ENCODE peak calls at places on chromosomes 7 and 10, in eight cellular contexts. O, G, Y, H, I, T, J and C are unnamed samples.

GRCh38 chr10:21516270-21517131 is 9.0 kb downstream of the SKIDA1 start:
- DNase-seq in Y (peak), I (peak), O (peak), J (no peak), T (peak), G (peak), H (peak), C (peak)

GRCh38 chr7:149823191-149823630 is 15.0 kb upstream of the ZNF862 start:
- DNase-seq in O (no peak), T (no peak), I (peak), J (no peak), G (no peak), Y (peak), H (no peak), C (no peak)

GRCh38 chr10:108404155-108404554 is 1239.6 kb upstream of the SORCS1 start:
- DNase-seq in T (no peak), I (no peak), J (no peak), O (peak), H (no peak), G (no peak), Y (no peak), C (no peak)

GRCh38 chr7:38953227-38953626 is 24.5 kb upstream of the POU6F2 start:
- DNase-seq in H (no peak), G (no peak), T (no peak), I (no peak), Y (no peak), O (no peak), J (no peak), C (no peak)

GRCh38 chr10:124049484-124049883 is 43.9 kb downstream of the CHST15 start:
- DNase-seq in J (no peak), T (no peak), Y (no peak), O (peak), G (no peak), H (no peak), I (peak), C (no peak)

GRCh38 chr7:6293202-6293601 is 20.8 kb upstream of the CYTH3 start:
- DNase-seq in T (no peak), I (no peak), Y (no peak), J (no peak), H (no peak), G (no peak), O (no peak), C (no peak)

GRCh38 chr10:14782691-14783363 is 8.1 kb upstream of the FAM107B start:
- DNase-seq in T (no peak), I (no peak), J (no peak), Y (no peak), H (no peak), O (peak), G (peak), C (no peak)

GRCh38 chr10:114767101-114767588 is 54.4 kb upstream of the FHIP2A start:
- DNase-seq in I (peak), O (peak), G (no peak), H (no peak), J (no peak), Y (no peak), T (no peak), C (no peak)

GRCh38 chr10:51047857-51048256 is 26.4 kb upstream of the PRKG1 start:
- DNase-seq in J (no peak), O (peak), G (no peak), H (no peak), Y (no peak), I (no peak), T (no peak), C (no peak)

GRCh38 chr7:108181073-108181985 is 51.2 kb upstream of the LAMB4 start:
- DNase-seq in G (peak), I (no peak), T (peak), H (peak), J (no peak), O (peak), Y (no peak), C (no peak)

GRCh38 chr7:155587486-155587885 is 41.1 kb upstream of the CNPY1 start:
- DNase-seq in H (no peak), I (peak), J (no peak), T (no peak), Y (no peak), O (no peak), G (no peak), C (no peak)

GRCh38 chr10:110746254-110746826 is 102.2 kb downstream of the RBM20 start:
- DNase-seq in Y (no peak), O (peak), I (no peak), H (peak), G (peak), J (peak), T (peak), C (peak)

GRCh38 chr7:69577221-69577620 is 21.1 kb upstream of the AUTS2 start:
- DNase-seq in T (no peak), Y (no peak), G (no peak), J (no peak), H (no peak), O (peak), I (no peak), C (no peak)

GRCh38 chr10:122053314-122053713 is 64.4 kb downstream of the TACC2 start:
- DNase-seq in J (no peak), G (no peak), T (no peak), Y (no peak), H (no peak), O (no peak), I (no peak), C (no peak)

GRCh38 chr7:38476764-38477163 is 154.4 kb downstream of the AMPH start:
- DNase-seq in I (no peak), J (no peak), H (no peak), Y (no peak), O (no peak), T (no peak), G (no peak), C (no peak)

GRCh38 chr7:24820730-24821044 is 63.4 kb upstream of the GSDME start:
- DNase-seq in J (peak), Y (no peak), I (no peak), G (no peak), H (no peak), T (peak), O (peak), C (no peak)

GRCh38 chr7:127208351-127208750 is 44.4 kb downstream of the GRM8 start:
- DNase-seq in I (no peak), Y (no peak), J (no peak), O (no peak), G (no peak), H (no peak), T (no peak), C (no peak)

GRCh38 chr7:1741246-1741645 is 71.2 kb downstream of the ELFN1 start:
- DNase-seq in Y (no peak), T (no peak), G (no peak), O (no peak), J (no peak), H (no peak), I (peak), C (no peak)

GRCh38 chr7:75064801-75065200 is 8.8 kb downstream of the RCC1L start:
- DNase-seq in O (no peak), T (no peak), H (no peak), J (no peak), I (no peak), G (no peak), Y (peak), C (no peak)

GRCh38 chr7:45601816-45602540 is 27.8 kb downstream of the ADCY1 start:
- DNase-seq in T (no peak), O (no peak), G (no peak), Y (no peak), H (no peak), J (no peak), I (no peak), C (no peak)

GRCh38 chr10:110625356-110625894 is 18.7 kb upstream of the RBM20 start:
- DNase-seq in O (no peak), J (no peak), Y (no peak), T (no peak), G (no peak), I (no peak), H (no peak), C (no peak)

DNA sequence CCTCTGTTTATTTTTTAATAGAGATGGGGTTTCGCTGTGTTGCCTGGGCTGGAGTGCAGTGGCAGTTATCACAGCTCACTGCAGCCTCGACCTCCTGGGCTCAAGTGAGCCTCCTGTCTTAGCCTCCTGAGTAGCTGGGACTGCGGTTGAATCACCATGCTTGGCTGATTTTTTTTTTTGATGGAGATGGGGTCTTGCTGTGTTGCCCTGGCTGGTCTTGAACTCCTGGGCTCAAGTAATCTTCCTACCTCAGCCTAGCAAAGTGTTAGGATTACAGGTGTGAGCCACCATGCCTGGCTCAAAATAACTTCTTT is 8.1 kb downstream of the DYNC2I1 start:
- DNase-seq in J (no peak), G (no peak), I (no peak), H (no peak), O (no peak), T (no peak), Y (no peak), C (no peak)
- H3K4me3 ChIP-seq in J (peak), G (peak), I (peak), H (no peak), O (peak), T (no peak), Y (peak), C (peak)

GRCh38 chr10:101266396-101267298 is 37.4 kb upstream of the LBX1 start:
- DNase-seq in G (no peak), T (no peak), I (peak), J (no peak), O (no peak), Y (no peak), H (no peak), C (no peak)
- H3K4me3 ChIP-seq in G (no peak), T (no peak), I (no peak), J (no peak), O (no peak), Y (no peak), H (no peak), C (no peak)

GRCh38 chr7:42226354-42226941 is 10.6 kb downstream of the GLI3 start:
- DNase-seq in J (no peak), H (no peak), T (no peak), I (no peak), O (no peak), G (no peak), Y (no peak), C (no peak)

GRCh38 chr7:42224391-42225003 is 12.5 kb downstream of the GLI3 start:
- DNase-seq in H (no peak), I (no peak), T (no peak), G (no peak), J (no peak), O (no peak), Y (no peak), C (no peak)

GRCh38 chr7:42231043-42231442 is 6.0 kb downstream of the GLI3 start:
- DNase-seq in I (no peak), Y (no peak), H (no peak), J (no peak), G (no peak), O (no peak), T (no peak), C (no peak)

GRCh38 chr7:42227523-42227922 is 9.5 kb downstream of the GLI3 start:
- DNase-seq in H (peak), Y (no peak), J (no peak), G (no peak), T (peak), O (no peak), I (no peak), C (no peak)

DNA sequence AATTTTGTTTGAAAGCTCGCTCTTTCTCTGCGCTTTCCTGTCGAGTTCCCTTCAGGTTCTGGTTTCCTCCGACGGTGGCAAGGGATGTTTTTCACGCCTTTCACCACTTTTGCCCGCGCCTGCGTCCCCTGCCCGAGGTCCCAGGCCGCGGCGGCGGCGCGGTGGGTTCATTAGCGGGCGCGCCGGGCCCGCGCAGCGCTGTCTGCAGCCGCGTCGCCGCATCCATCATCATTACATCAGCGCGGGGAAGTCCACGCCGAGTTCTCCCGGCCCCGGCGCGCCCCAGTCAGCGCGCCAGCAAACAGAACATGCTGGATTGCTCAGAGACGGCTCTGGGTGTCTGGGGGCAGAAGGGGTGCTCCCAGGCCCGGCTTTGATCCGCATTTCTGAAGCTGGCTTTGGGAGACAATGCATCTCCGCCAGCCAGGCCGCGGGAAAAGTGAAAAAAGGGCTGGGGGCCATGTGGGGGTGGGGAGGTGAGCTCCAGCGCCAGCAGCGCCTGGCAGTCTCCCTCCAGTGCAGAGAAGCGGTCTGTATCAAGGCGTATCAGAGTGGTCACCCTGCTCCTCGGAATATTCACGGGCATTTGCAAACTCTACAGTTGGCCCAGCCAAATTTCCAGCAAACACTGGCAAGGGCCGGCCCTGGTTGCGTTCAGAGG is 8.9 kb downstream of the GLI3 start:
- DNase-seq in T (peak), Y (no peak), G (no peak), J (no peak), I (peak), O (no peak), H (no peak), C (peak)
- H3K4me3 ChIP-seq in T (peak), Y (peak), G (no peak), J (peak), I (peak), O (peak), H (no peak), C (peak)

DNA sequence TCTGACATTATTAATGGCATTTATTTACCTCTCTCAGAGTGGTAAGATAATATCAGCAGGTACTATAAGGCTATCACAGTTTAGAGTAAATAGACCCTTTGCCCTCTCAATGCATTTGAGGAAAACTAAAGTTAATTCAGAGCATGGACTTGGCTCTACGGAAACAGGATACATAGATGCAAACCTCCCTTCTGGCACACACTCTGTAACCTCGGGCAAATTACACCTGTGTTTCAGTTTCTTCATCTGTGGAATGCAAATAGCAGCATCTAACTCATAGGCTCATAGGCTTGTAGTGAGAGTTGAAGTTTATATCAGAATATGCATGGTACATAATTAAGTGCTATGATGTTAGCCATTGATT is 5.6 kb downstream of the RAPGEF5 start:
- DNase-seq in T (no peak), G (no peak), O (no peak), I (no peak), Y (no peak), H (peak), J (no peak), C (no peak)
- H3K4me3 ChIP-seq in T (no peak), G (no peak), O (no peak), I (no peak), Y (no peak), H (peak), J (no peak), C (no peak)

GRCh38 chr10:34689053-34689452 is 126.0 kb downstream of the PARD3 start:
- DNase-seq in Y (no peak), H (no peak), T (no peak), G (no peak), I (no peak), J (no peak), O (peak), C (no peak)
- H3K4me3 ChIP-seq in Y (no peak), H (no peak), T (no peak), G (no peak), I (no peak), J (no peak), O (peak), C (no peak)